ENCODE peak calls at places on chromosomes 5 and 9, in seven cellular contexts. Q is upper lobe of left lung, S is A549, M is NCI-H460, Y is aorta, T is glutamatergic neuron, G is frontal cortex. Z is an unnamed sample.

GRCh38 chr9:108565651-108566378 is 290.0 kb downstream of the ACTL7B start:
- DNase-seq in Y (no peak), T (peak; percentile 42), Q (peak; percentile 45), M (peak; percentile 87), G (peak; percentile 19), S (peak; percentile 83), Z (peak; percentile 44)

GRCh38 chr5:92378961-92379611 is 996.0 kb upstream of the ARRDC3 start:
- DNase-seq in Q (no peak), S (no peak), M (no peak), T (no peak), Y (peak; percentile 36), G (no peak), Z (no peak)

GRCh38 chr5:126872558-126873349 is 95.8 kb downstream of the LMNB1 start:
- DNase-seq in Q (no peak), G (no peak), S (no peak), Y (no peak), M (no peak), T (no peak), Z (no peak)

GRCh38 chr9:134996591-134997530 is 79.1 kb upstream of the FCN1 start:
- DNase-seq in G (no peak), Q (no peak), M (no peak), Y (peak; percentile 49), T (no peak), S (no peak), Z (no peak)

GRCh38 chr5:168364738-168365550 is 73.5 kb downstream of the WWC1 start:
- DNase-seq in Y (no peak), G (no peak), Q (peak; percentile 86), S (no peak), T (no peak), M (no peak), Z (no peak)

GRCh38 chr9:36148652-36149051 is 12.1 kb downstream of the GLIPR2 start:
- DNase-seq in T (no peak), Q (peak; percentile 94), G (peak; percentile 76), S (peak; percentile 91), M (no peak), Y (peak; percentile 99), Z (no peak)

GRCh38 chr9:72292184-72292787 is 72.7 kb downstream of the ZFAND5 start:
- DNase-seq in Q (no peak), M (peak; percentile 58), G (no peak), Y (no peak), T (no peak), S (peak; percentile 68), Z (no peak)

GRCh38 chr5:33890633-33891032 is 1.2 kb downstream of the ADAMTS12 start:
- DNase-seq in T (no peak), S (peak; percentile 31), G (no peak), M (no peak), Q (no peak), Y (no peak), Z (no peak)

GRCh38 chr9:131633491-131634031 is 88.2 kb downstream of the PRRT1B start:
- DNase-seq in Y (no peak), M (no peak), G (no peak), Q (no peak), S (no peak), T (no peak), Z (no peak)

GRCh38 chr5:106875591-106876297 is 795.0 kb downstream of the EFNA5 start:
- DNase-seq in Q (no peak), T (peak; percentile 28), Y (no peak), M (peak; percentile 45), S (peak; percentile 6), G (no peak), Z (peak; percentile 31)

GRCh38 chr5:86861514-86861913 is 243.8 kb downstream of the COX7C start:
- DNase-seq in G (no peak), Q (no peak), Y (no peak), T (no peak), S (no peak), M (no peak), Z (no peak)

GRCh38 chr5:180034564-180034963 is 37.0 kb downstream of the RNF130 start:
- DNase-seq in Y (no peak), S (no peak), T (no peak), M (no peak), G (no peak), Q (no peak), Z (no peak)

GRCh38 chr9:68974431-68974830 is 39.5 kb downstream of the PRKACG start:
- DNase-seq in G (no peak), T (no peak), Y (no peak), S (no peak), Q (no peak), M (no peak), Z (no peak)

GRCh38 chr9:114300153-114300845 is 22.6 kb upstream of the ORM1 start:
- DNase-seq in G (no peak), Y (peak; percentile 46), S (no peak), M (no peak), Q (peak; percentile 9), T (no peak), Z (no peak)

GRCh38 chr5:39513236-39513635 is 88.5 kb upstream of the DAB2 start:
- DNase-seq in T (no peak), Y (no peak), M (no peak), S (no peak), G (no peak), Q (no peak), Z (no peak)

GRCh38 chr9:127711226-127711701 is 4.2 kb downstream of the PTRH1 start:
- DNase-seq in G (no peak), M (no peak), Y (no peak), Q (no peak), T (peak; percentile 48), S (no peak), Z (no peak)

GRCh38 chr9:128420060-128420650 is 502 bp upstream of the CERCAM start:
- DNase-seq in T (peak; percentile 83), G (peak; percentile 81), Q (peak; percentile 58), Y (peak; percentile 94), S (peak; percentile 71), M (peak; percentile 55), Z (peak; percentile 73)

GRCh38 chr5:122130152-122130551 is 806 bp downstream of the ZNF474 start:
- DNase-seq in G (no peak), T (no peak), Q (no peak), M (no peak), S (no peak), Y (no peak), Z (no peak)

GRCh38 chr5:67047180-67047579 is 149.4 kb downstream of the CD180 start:
- DNase-seq in G (no peak), S (no peak), Q (no peak), T (no peak), Y (no peak), M (no peak), Z (no peak)

Z was measured in 8988T.